ENCODE peak calls at places on chromosome 10, in six cellular contexts. X is BJ, Q is endothelial cell, O is HCT116, P is natural killer cell, J is foreskin fibroblast. V is an unnamed sample.

GRCh38 chr10:6091630-6092029 is 2.8 kb downstream of the RBM17 start:
- DNase-seq in X (no peak), O (no peak), Q (no peak), P (no peak), J (no peak), V (no peak)

GRCh38 chr10:124539935-124540641 is 78.5 kb downstream of the LHPP start:
- DNase-seq in X (no peak), P (peak; percentile 69), O (no peak), Q (peak; percentile 85), J (peak; percentile 67), V (peak; percentile 68)

GRCh38 chr10:79044846-79045245 is 23.9 kb upstream of the ZMIZ1 start:
- DNase-seq in Q (no peak), O (no peak), J (no peak), P (no peak), X (no peak), V (no peak)

GRCh38 chr10:55497893-55498499 is 697.0 kb upstream of the PCDH15 start:
- DNase-seq in Q (no peak), P (no peak), X (no peak), O (no peak), J (no peak), V (no peak)

GRCh38 chr10:119734396-119735332 is 8.8 kb downstream of the INPP5F start:
- DNase-seq in Q (no peak), O (peak; percentile 41), P (no peak), J (peak; percentile 39), X (no peak), V (no peak)

GRCh38 chr10:82874671-82875070 is 999.7 kb downstream of the NRG3 start:
- DNase-seq in O (no peak), P (no peak), X (no peak), Q (no peak), J (peak; percentile 56), V (no peak)

GRCh38 chr10:77479586-77479985 is 158.0 kb downstream of the KCNMA1 start:
- DNase-seq in X (no peak), P (no peak), Q (no peak), J (no peak), O (no peak), V (no peak)

GRCh38 chr10:86345296-86346168 is 21.1 kb downstream of the GRID1 start:
- DNase-seq in P (no peak), J (no peak), X (peak; percentile 1), O (peak; percentile 51), Q (no peak), V (no peak)

GRCh38 chr10:124480860-124481259 is 19.2 kb downstream of the LHPP start:
- DNase-seq in J (no peak), X (no peak), O (no peak), Q (no peak), P (no peak), V (no peak)

GRCh38 chr10:30583778-30584415 is 45.7 kb downstream of the LYZL2 start:
- DNase-seq in P (no peak), J (peak; percentile 74), X (no peak), Q (peak; percentile 29), O (peak; percentile 57), V (no peak)

GRCh38 chr10:129191848-129192247 is 275.2 kb upstream of the MGMT start:
- DNase-seq in O (no peak), J (no peak), Q (no peak), X (no peak), P (no peak), V (no peak)

GRCh38 chr10:91617073-91617580 is 15.7 kb downstream of the PPP1R3C start:
- DNase-seq in P (no peak), Q (no peak), X (peak; percentile 52), J (peak; percentile 84), O (no peak), V (no peak)

GRCh38 chr10:75718996-75719395 is 287.6 kb downstream of the LRMDA start:
- DNase-seq in Q (no peak), X (no peak), P (no peak), O (no peak), J (peak; percentile 3), V (no peak)

GRCh38 chr10:43170491-43170890 is 32.2 kb downstream of the CSGALNACT2 start:
- DNase-seq in P (no peak), Q (no peak), O (no peak), J (peak; percentile 34), X (no peak), V (no peak)

GRCh38 chr10:43230101-43230908 is 36.6 kb downstream of the RASGEF1A start:
- DNase-seq in Q (peak; percentile 6), O (no peak), X (no peak), J (no peak), P (peak; percentile 16), V (peak; percentile 9)

GRCh38 chr10:50999163-50999562 is 75.1 kb upstream of the PRKG1 start:
- DNase-seq in P (no peak), X (no peak), J (no peak), O (no peak), Q (no peak), V (no peak)

GRCh38 chr10:3568392-3568791 is 216.6 kb downstream of the KLF6 start:
- DNase-seq in O (no peak), P (no peak), Q (no peak), X (no peak), J (no peak), V (no peak)

GRCh38 chr10:132551093-132551807 is 13.7 kb downstream of the INPP5A start:
- DNase-seq in J (peak; percentile 45), Q (no peak), O (no peak), X (no peak), P (peak; percentile 46), V (no peak)

GRCh38 chr10:93378039-93378438 is 104.1 kb downstream of the MYOF start:
- DNase-seq in P (no peak), J (no peak), X (no peak), Q (no peak), O (no peak), V (no peak)

GRCh38 chr10:66505003-66505707 is 420.7 kb upstream of the LRRTM3 start:
- DNase-seq in P (no peak), Q (no peak), X (no peak), J (peak; percentile 17), O (no peak), V (no peak)

GRCh38 chr10:15640536-15641085 is 79.1 kb downstream of the ITGA8 start:
- DNase-seq in O (no peak), J (no peak), P (no peak), X (no peak), Q (no peak), V (no peak)

GRCh38 chr10:102421645-102422585 is 1.3 kb downstream of the FBXL15 start:
- DNase-seq in X (no peak), Q (no peak), P (no peak), J (peak; percentile 55), O (no peak), V (no peak)

GRCh38 chr10:64271983-64272382 is 750.8 kb downstream of the REEP3 start:
- DNase-seq in O (no peak), J (no peak), X (no peak), Q (no peak), P (no peak), V (no peak)

GRCh38 chr10:103564799-103565365 is 71.4 kb downstream of the NEURL1 start:
- DNase-seq in Q (peak; percentile 69), P (no peak), X (no peak), J (no peak), O (peak; percentile 42), V (no peak)
- TF ChIP-seq CTCF in Q (peak; percentile 98), P (peak; percentile 36), X (peak; percentile 73), J (peak; percentile 63), O (peak; percentile 100), V (peak; percentile 63)

DNA sequence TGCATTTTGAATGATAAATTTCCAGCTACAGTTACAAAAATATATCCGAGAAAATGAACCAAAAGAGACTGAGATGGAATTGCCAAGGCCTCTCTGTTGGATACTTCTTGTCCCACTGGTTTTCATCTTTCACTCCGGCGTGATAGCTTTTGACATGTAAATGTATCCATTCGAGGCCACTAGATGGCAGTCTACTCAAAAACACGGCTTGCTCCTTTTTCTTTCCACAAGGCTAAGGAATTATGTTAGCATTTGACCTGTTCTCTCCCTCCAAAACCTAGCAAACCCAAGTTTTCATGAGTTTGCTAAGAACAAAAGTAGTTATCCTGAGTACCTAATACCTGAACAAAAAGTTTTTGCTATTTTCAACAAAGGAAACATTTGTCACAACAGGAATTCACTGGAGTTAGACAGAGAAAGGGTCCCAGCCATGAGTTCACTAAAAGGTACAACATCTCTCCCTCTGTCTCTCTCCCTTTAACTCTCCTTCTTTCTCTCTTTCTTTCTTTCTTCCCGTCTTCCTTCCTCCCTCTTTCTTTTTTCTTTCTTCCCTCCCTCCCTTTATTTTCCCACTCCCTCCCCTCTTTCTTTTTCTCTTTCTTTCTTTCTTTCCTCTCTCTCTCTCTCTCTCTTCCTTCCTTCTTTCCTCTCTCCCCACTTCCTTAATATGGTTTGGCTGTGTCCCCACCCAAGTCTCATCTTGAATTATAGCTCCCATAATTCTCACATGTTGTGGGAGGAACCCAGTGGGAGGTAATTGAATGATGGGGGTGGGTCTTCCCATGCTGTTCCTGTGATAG is 207.9 kb upstream of the MYO3A start:
- DNase-seq in O (peak; percentile 35), J (peak; percentile 51), P (no peak), Q (peak; percentile 55), X (no peak), V (no peak)
- TF ChIP-seq CTCF in O (peak; percentile 77), J (peak; percentile 55), P (peak; percentile 58), Q (peak; percentile 85), X (peak; percentile 67), V (peak; percentile 82)

GRCh38 chr10:117710181-117710798 is 167.7 kb downstream of the EMX2 start:
- DNase-seq in J (no peak), P (no peak), Q (no peak), X (no peak), O (no peak), V (no peak)
- TF ChIP-seq CTCF in J (no peak), P (no peak), Q (no peak), X (no peak), O (peak; percentile 56), V (no peak)

GRCh38 chr10:100571069-100571817 is 35.5 kb downstream of the HIF1AN start:
- DNase-seq in J (no peak), X (no peak), P (no peak), Q (no peak), O (no peak), V (no peak)

GRCh38 chr10:100570518-100570865 is 34.7 kb downstream of the HIF1AN start:
- DNase-seq in J (no peak), X (no peak), O (no peak), Q (no peak), P (no peak), V (no peak)

GRCh38 chr10:100567826-100568225 is 32.1 kb downstream of the HIF1AN start:
- DNase-seq in Q (no peak), O (no peak), J (no peak), X (no peak), P (no peak), V (no peak)

GRCh38 chr10:100568937-100569336 is 33.2 kb downstream of the HIF1AN start:
- DNase-seq in J (no peak), P (no peak), Q (no peak), X (no peak), O (no peak), V (no peak)

DNA sequence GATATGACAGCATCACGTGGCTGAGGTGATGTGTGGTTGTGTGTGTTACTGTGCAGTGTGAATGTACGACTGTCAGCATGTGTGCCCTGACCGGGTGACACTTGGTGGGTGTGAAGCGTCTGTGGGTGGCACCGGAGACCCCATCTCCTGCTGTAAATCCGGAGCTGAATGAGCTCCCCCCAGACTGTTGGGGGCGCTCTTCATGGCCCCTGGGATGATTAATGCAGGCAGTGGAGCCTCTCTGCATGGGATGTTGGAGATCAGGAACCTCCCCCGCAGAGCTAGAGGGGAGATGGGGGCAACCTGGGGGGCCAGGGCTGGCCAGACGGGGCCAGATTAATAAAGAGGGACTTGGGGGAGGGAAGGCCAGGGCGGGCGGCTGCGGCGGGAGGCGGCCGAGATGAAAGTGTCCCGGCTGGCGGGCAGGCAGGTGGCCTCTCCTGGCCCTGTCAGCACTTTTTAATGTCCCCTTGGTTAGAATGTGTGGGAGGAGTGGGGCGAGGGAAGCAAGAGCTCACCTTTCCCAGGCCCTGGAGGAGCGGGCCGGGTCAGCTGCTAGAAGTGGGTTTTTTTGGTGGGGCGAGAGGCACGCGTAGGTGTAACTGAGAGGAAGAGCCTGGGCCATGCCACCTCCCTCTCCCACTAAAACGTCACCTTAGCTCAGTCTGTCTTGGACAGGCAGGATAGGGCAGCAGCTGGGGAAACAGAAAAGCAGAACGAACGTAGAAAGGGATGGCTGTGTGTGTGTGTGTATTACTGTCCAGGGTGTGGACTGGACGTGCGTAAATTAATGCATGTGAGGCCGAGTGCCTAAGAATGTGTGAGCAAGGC is 34.2 kb downstream of the HIF1AN start:
- DNase-seq in O (peak; percentile 37), P (no peak), Q (peak; percentile 62), J (no peak), X (no peak), V (no peak)
- TF ChIP-seq CTCF in O (peak; percentile 96), P (no peak), Q (peak; percentile 57), J (no peak), X (no peak), V (peak; percentile 30)